ENCODE peak calls at places on chromosomes 5 and 9, in nine cellular contexts. Z is mesenchymal stem cell; T is PC-9; A is pancreas; D is MM.1S; U is adrenal gland; Y is ovary; N is effector memory CD4-positive, alpha-beta T cell; J is CD8-positive, alpha-beta T cell. M is an unnamed sample. For H3K4me1, the result is how much of the 10 kb centered on the place peaks cover.

GRCh38 chr5:40361378-40361777 is 318.3 kb upstream of the PTGER4 start:
- DNase-seq in Z (no peak), T (no peak), A (no peak), D (no peak), U (no peak), Y (no peak), N (no peak), J (no peak), M (no peak)

GRCh38 chr5:65672787-65673186 is 48.0 kb downstream of the SHLD3 start:
- DNase-seq in Z (peak), T (peak), A (no peak), D (no peak), U (no peak), Y (no peak), N (no peak), J (no peak), M (peak)

GRCh38 chr9:34493972-34494535 is 28.7 kb downstream of the ENHO start:
- DNase-seq in Z (peak), T (no peak), A (no peak), D (peak), U (peak), Y (peak), N (no peak), J (no peak), M (peak)

GRCh38 chr9:69180670-69181069 is 6.6 kb downstream of the TJP2 start:
- DNase-seq in Z (peak), T (peak), A (no peak), D (no peak), U (peak), Y (no peak), N (peak), J (no peak), M (peak)

GRCh38 chr5:154369682-154370081 is 76.1 kb upstream of the SAP30L start:
- DNase-seq in Z (peak), T (no peak), A (no peak), D (no peak), U (no peak), Y (no peak), N (no peak), J (no peak), M (no peak)

GRCh38 chr9:7341571-7341970 is 458.0 kb downstream of the DMAC1 start:
- DNase-seq in Z (no peak), T (no peak), A (no peak), D (no peak), U (no peak), Y (no peak), N (no peak), J (no peak), M (no peak)

GRCh38 chr5:474826-475661 is 32.1 kb downstream of the EXOC3 start:
- DNase-seq in Z (peak), T (no peak), A (peak), D (no peak), U (no peak), Y (peak), N (no peak), J (no peak), M (no peak)

GRCh38 chr9:112439825-112440224 is 46.8 kb upstream of the KIAA1958 start:
- DNase-seq in Z (no peak), T (no peak), A (no peak), D (no peak), U (no peak), Y (no peak), N (no peak), J (no peak), M (no peak)

GRCh38 chr5:116938488-116938887 is 363.9 kb upstream of the SEMA6A start:
- DNase-seq in Z (peak), T (no peak), A (no peak), D (no peak), U (no peak), Y (no peak), N (no peak), J (no peak), M (no peak)

GRCh38 chr5:170333161-170333909 is 35.8 kb upstream of the LCP2 start:
- DNase-seq in Z (no peak), T (no peak), A (no peak), D (peak), U (no peak), Y (no peak), N (peak), J (peak), M (no peak)

GRCh38 chr5:116577064-116577788 is 2.6 kb upstream of the SEMA6A start:
- DNase-seq in Z (no peak), T (no peak), A (no peak), D (peak), U (no peak), Y (no peak), N (no peak), J (no peak), M (no peak)

GRCh38 chr5:11038772-11039171 is 277.7 kb upstream of the DAP start:
- DNase-seq in Z (no peak), T (no peak), A (no peak), D (no peak), U (no peak), Y (no peak), N (no peak), J (no peak), M (no peak)

GRCh38 chr5:76403963-76404693 is 1.0 kb downstream of the IQGAP2 start:
- DNase-seq in Z (no peak), T (no peak), A (peak), D (peak), U (peak), Y (no peak), N (peak), J (peak), M (no peak)

GRCh38 chr9:131598121-131598520 is 52.8 kb downstream of the PRRT1B start:
- DNase-seq in Z (no peak), T (no peak), A (no peak), D (no peak), U (peak), Y (no peak), N (no peak), J (no peak), M (no peak)

GRCh38 chr5:115262066-115262404 is 642 bp downstream of the PGGT1B start:
- DNase-seq in Z (peak), T (no peak), A (no peak), D (no peak), U (no peak), Y (no peak), N (no peak), J (no peak), M (peak)

GRCh38 chr9:96856363-96857286 is 2.3 kb upstream of the ZNF782 start:
- DNase-seq in Z (peak), T (peak), A (peak), D (peak), U (peak), Y (peak), N (peak), J (peak), M (peak)

GRCh38 chr9:16112116-16112515 is 559.3 kb downstream of the CCDC171 start:
- DNase-seq in Z (no peak), T (no peak), A (no peak), D (no peak), U (no peak), Y (no peak), N (no peak), J (no peak), M (no peak)

GRCh38 chr9:38435526-38435925 is 11.3 kb upstream of the IGFBPL1 start:
- DNase-seq in Z (no peak), T (no peak), A (no peak), D (no peak), U (no peak), Y (no peak), N (no peak), J (no peak), M (no peak)

GRCh38 chr5:136249678-136250266 is 56.8 kb upstream of the SMIM32 start:
- DNase-seq in Z (peak), T (no peak), A (peak), D (peak), U (peak), Y (peak), N (no peak), J (no peak), M (peak)

GRCh38 chr9:92954886-92955285 is 7.6 kb downstream of the FGD3 start:
- DNase-seq in Z (no peak), T (no peak), A (no peak), D (no peak), U (no peak), Y (no peak), N (no peak), J (no peak), M (no peak)

GRCh38 chr5:39015743-39016586 is 58.2 kb downstream of the RICTOR start:
- DNase-seq in Z (peak), T (no peak), A (no peak), D (no peak), U (no peak), Y (no peak), N (no peak), J (no peak), M (peak)

GRCh38 chr9:88922091-88922490 is 69.2 kb upstream of the S1PR3 start:
- DNase-seq in Z (no peak), T (no peak), A (no peak), D (peak), U (no peak), Y (no peak), N (no peak), J (peak), M (no peak)

GRCh38 chr5:24786108-24786507 is 141.3 kb upstream of the CDH10 start:
- DNase-seq in Z (no peak), T (no peak), A (no peak), D (no peak), U (no peak), Y (no peak), N (no peak), J (no peak), M (no peak)

GRCh38 chr9:111891910-111892499 is 4.6 kb upstream of the UGCG start:
- DNase-seq in Z (no peak), T (peak), A (no peak), D (no peak), U (no peak), Y (no peak), N (no peak), J (no peak), M (peak)

GRCh38 chr5:112885001-112885400 is 23.9 kb downstream of the SRP19 start:
- DNase-seq in Z (no peak), T (no peak), A (no peak), D (no peak), U (peak), Y (no peak), N (no peak), J (no peak), M (no peak)

GRCh38 chr5:112880219-112880964 is 19.3 kb downstream of the SRP19 start:
- DNase-seq in Z (no peak), T (no peak), A (no peak), D (no peak), U (no peak), Y (no peak), N (no peak), J (no peak), M (no peak)

GRCh38 chr5:112886975-112887374 is 25.9 kb downstream of the SRP19 start:
- DNase-seq in Z (no peak), T (no peak), A (no peak), D (no peak), U (no peak), Y (no peak), N (no peak), J (peak), M (no peak)

GRCh38 chr5:112878760-112879159 is 17.7 kb downstream of the SRP19 start:
- DNase-seq in Z (peak), T (peak), A (no peak), D (peak), U (no peak), Y (no peak), N (peak), J (no peak), M (peak)

DNA sequence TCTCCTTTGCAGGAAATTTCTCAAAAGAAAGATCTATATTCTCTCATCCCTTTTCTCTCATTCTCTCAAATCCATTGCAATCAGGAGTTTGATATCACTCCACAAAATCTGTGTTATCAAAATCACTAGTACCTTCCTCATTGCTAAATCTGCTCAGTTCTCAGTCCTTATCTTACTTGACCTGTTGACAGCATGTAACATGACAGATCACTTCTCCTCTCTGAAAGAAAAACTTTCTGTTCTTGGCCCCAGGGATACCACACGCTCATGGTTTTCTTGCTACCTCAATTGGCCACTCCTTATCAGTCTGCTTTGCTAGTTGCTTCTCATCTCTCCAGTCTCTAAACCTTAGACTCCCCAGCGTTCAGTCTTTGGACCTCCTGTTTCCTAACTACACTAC is 22.1 kb downstream of the SRP19 start:
- DNase-seq in Z (no peak), T (no peak), A (no peak), D (no peak), U (no peak), Y (no peak), N (no peak), J (no peak), M (no peak)
- H3K4me1 ChIP-seq in Z (under half), T (under half), A (under half), D (under half), U (under half), Y (under half), N (under half), J (under half), M (under half)

GRCh38 chr9:136571525-136571924 is 25.7 kb upstream of the NOTCH1 start:
- DNase-seq in Z (no peak), T (no peak), A (no peak), D (no peak), U (no peak), Y (no peak), N (no peak), J (no peak), M (no peak)
- H3K27ac ChIP-seq in Z (peak), T (no peak), A (no peak), D (no peak), U (no peak), Y (no peak), N (no peak), J (no peak), M (no peak)

DNA sequence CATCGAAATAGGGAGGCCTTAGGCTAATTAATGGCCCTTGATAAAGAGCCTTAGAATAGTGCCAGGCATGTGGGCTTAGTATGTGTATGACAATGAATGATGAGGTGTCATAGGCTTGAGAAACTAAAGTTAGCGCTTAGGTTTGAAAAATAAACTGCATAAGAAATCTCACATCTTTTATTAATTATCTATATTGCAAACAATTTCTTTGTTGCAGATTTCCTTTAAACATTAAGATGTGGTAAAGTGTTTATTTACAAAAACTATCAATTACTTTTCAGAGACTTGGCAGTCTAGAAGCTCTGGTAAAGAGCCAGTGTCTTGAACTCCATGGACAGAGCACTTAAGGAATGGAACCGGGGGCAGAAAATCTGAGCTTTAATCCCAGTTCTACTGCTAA is 23.1 kb downstream of the MAP1B start:
- DNase-seq in Z (no peak), T (no peak), A (no peak), D (no peak), U (no peak), Y (no peak), N (no peak), J (no peak), M (no peak)
- H3K4me1 ChIP-seq in Z (under half), T (under half), A (under half), D (under half), U (under half), Y (under half), N (under half), J (under half), M (under half)

DNA sequence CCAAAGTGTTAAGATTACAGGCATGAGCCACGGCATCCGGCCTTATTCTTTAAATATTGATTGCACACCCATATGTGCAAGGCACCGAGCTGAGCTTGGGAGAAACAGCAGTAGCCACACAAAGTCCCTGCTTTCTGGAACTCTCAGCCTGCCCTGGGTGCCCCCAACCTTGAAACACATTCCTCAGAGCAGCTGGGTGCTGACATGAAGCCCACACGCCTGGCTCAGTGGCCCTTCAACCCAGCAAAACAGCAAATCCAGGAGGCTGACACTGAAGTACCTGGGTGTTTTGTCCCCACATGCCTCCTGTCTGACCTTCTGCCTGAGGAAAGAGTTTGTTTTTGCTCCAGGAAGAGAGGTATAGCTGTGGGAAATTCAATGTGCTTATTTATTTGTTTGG is 13.5 kb upstream of the TCOF1 start:
- DNase-seq in Z (no peak), T (no peak), A (no peak), D (no peak), U (no peak), Y (no peak), N (no peak), J (no peak), M (no peak)
- H3K27ac ChIP-seq in Z (no peak), T (no peak), A (no peak), D (no peak), U (no peak), Y (no peak), N (no peak), J (no peak), M (no peak)

GRCh38 chr5:88689662-88690351 is 193.2 kb downstream of the MEF2C start:
- DNase-seq in Z (peak), T (no peak), A (no peak), D (no peak), U (no peak), Y (no peak), N (no peak), J (no peak), M (no peak)
- H3K4me1 ChIP-seq in Z (under half), T (under half), A (under half), D (under half), U (under half), Y (under half), N (under half), J (under half), M (under half)

DNA sequence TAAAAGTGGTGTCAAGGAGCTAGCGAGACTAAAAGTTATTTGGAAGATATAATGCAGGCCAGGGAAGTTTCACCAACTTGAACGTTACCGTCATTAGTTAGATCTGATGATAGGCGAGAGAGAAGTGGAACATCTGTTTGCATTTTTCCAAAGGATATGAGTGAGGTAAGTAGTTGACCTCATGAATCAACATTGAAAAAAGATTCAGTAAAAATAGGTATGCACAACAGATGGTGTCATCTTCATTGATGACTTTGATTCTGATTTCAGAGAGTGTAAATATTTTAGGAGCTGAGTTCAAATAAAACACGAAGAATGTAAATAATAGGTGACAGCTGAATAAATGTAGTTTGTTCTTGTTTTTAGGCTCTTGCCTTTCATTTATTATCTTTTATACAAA is 998.9 kb upstream of the CDH6 start:
- DNase-seq in Z (no peak), T (no peak), A (no peak), D (no peak), U (no peak), Y (no peak), N (no peak), J (no peak), M (no peak)
- H3K27ac ChIP-seq in Z (no peak), T (no peak), A (no peak), D (no peak), U (no peak), Y (no peak), N (no peak), J (no peak), M (no peak)

GRCh38 chr9:124217839-124218437 is 39.8 kb upstream of the NEK6 start:
- DNase-seq in Z (no peak), T (no peak), A (peak), D (peak), U (no peak), Y (no peak), N (no peak), J (peak), M (no peak)
- H3K4me1 ChIP-seq in Z (under half), T (under half), A (under half), D (under half), U (under half), Y (under half), N (under half), J (under half), M (half or more)

GRCh38 chr5:95620030-95620869 is at the start of gene GPR150:
- DNase-seq in Z (peak), T (peak), A (peak), D (peak), U (peak), Y (no peak), N (peak), J (peak), M (peak)
- H3K27ac ChIP-seq in Z (no peak), T (no peak), A (peak), D (no peak), U (peak), Y (no peak), N (peak), J (peak), M (no peak)

GRCh38 chr9:121752929-121753328 is 101.5 kb downstream of the DAB2IP start:
- DNase-seq in Z (no peak), T (no peak), A (no peak), D (no peak), U (no peak), Y (no peak), N (no peak), J (no peak), M (no peak)
- H3K4me1 ChIP-seq in Z (under half), T (under half), A (under half), D (under half), U (half or more), Y (half or more), N (under half), J (under half), M (under half)

GRCh38 chr9:133054966-133055365 is 6.8 kb upstream of the CEL start:
- DNase-seq in Z (no peak), T (no peak), A (peak), D (no peak), U (no peak), Y (no peak), N (no peak), J (no peak), M (no peak)

GRCh38 chr9:133056533-133056932 is 5.2 kb upstream of the CEL start:
- DNase-seq in Z (no peak), T (no peak), A (peak), D (no peak), U (no peak), Y (no peak), N (no peak), J (no peak), M (no peak)

GRCh38 chr9:133057006-133057405 is 4.8 kb upstream of the CEL start:
- DNase-seq in Z (no peak), T (no peak), A (peak), D (no peak), U (no peak), Y (no peak), N (no peak), J (no peak), M (no peak)

GRCh38 chr9:133054194-133054890 is 7.4 kb upstream of the CEL start:
- DNase-seq in Z (no peak), T (no peak), A (peak), D (no peak), U (no peak), Y (no peak), N (no peak), J (no peak), M (no peak)

GRCh38 chr9:133055788-133056420 is 5.9 kb upstream of the CEL start:
- DNase-seq in Z (no peak), T (no peak), A (no peak), D (no peak), U (no peak), Y (no peak), N (no peak), J (no peak), M (no peak)
- H3K27ac ChIP-seq in Z (peak), T (no peak), A (no peak), D (no peak), U (no peak), Y (no peak), N (no peak), J (no peak), M (no peak)